ENCODE peak calls at places on chromosomes 1 and 21, in seven cellular contexts. C is tibial nerve; F is breast epithelium; Y is MM.1S; G is esophagus squamous epithelium; A is CD8-positive, alpha-beta memory T cell; N is NT2/D1. Z is an unnamed sample.

GRCh38 chr1:70331962-70332361 is 22.6 kb downstream of the ANKRD13C start:
- DNase-seq in N (no peak), F (no peak), G (no peak), A (no peak), Y (no peak), C (no peak), Z (no peak)

GRCh38 chr1:184329962-184330868 is 56.6 kb upstream of the C1orf21 start:
- DNase-seq in A (no peak), Y (no peak), F (no peak), C (peak; percentile 14), G (no peak), N (no peak), Z (no peak)

GRCh38 chr21:29279531-29279930 is 19.2 kb upstream of the BACH1 start:
- DNase-seq in G (no peak), A (no peak), F (no peak), Y (no peak), C (no peak), N (no peak), Z (no peak)

GRCh38 chr1:109640285-109640865 is 15.5 kb upstream of the GSTM4 start:
- DNase-seq in F (peak; percentile 90), A (peak; percentile 77), G (no peak), C (peak; percentile 97), N (peak; percentile 76), Y (peak; percentile 60), Z (peak; percentile 86)

GRCh38 chr1:6899141-6899540 is 113.9 kb downstream of the CAMTA1 start:
- DNase-seq in C (no peak), G (no peak), N (no peak), F (no peak), A (no peak), Y (no peak), Z (no peak)

GRCh38 chr1:163410073-163410522 is 88.3 kb downstream of the NUF2 start:
- DNase-seq in N (peak; percentile 90), Y (peak; percentile 78), F (no peak), G (no peak), A (peak; percentile 7), C (peak; percentile 31), Z (peak; percentile 67)

GRCh38 chr21:45454081-45454923 is 49.3 kb downstream of the COL18A1 start:
- DNase-seq in N (no peak), G (no peak), A (no peak), Y (no peak), C (no peak), F (no peak), Z (no peak)

GRCh38 chr1:96487404-96487803 is 234.2 kb upstream of the PTBP2 start:
- DNase-seq in A (no peak), G (no peak), N (no peak), F (no peak), C (no peak), Y (no peak), Z (no peak)

GRCh38 chr1:53183277-53183990 is 13.2 kb upstream of the CPT2 start:
- DNase-seq in C (peak; percentile 37), G (no peak), N (no peak), Y (no peak), F (no peak), A (no peak), Z (no peak)

GRCh38 chr1:206768472-206769330 is 1.9 kb upstream of the IL19 start:
- DNase-seq in C (no peak), Y (no peak), N (no peak), A (no peak), G (no peak), F (no peak), Z (no peak)
- H3K27me3 ChIP-seq in C (peaks cover under 1% of the 10 kb centered on the region), Y (no peaks in the 10 kb centered on the region), N (peaks cover 1% of the 10 kb centered on the region), A (no peaks in the 10 kb centered on the region), G (no peaks in the 10 kb centered on the region), F (no peaks in the 10 kb centered on the region), Z (no peaks in the 10 kb centered on the region)

GRCh38 chr21:14453964-14454641 is 71.2 kb upstream of the HSPA13 start:
- DNase-seq in G (no peak), F (no peak), C (no peak), N (no peak), Y (no peak), A (no peak), Z (no peak)

GRCh38 chr21:14454642-14455009 is 71.7 kb upstream of the HSPA13 start:
- DNase-seq in A (no peak), N (no peak), Y (peak; percentile 46), F (no peak), G (no peak), C (no peak), Z (no peak)

GRCh38 chr21:14452031-14452778 is 69.3 kb upstream of the HSPA13 start:
- DNase-seq in C (no peak), A (no peak), N (no peak), F (no peak), Y (no peak), G (no peak), Z (no peak)

GRCh38 chr21:14452842-14453241 is 69.9 kb upstream of the HSPA13 start:
- DNase-seq in C (no peak), A (no peak), G (no peak), N (no peak), F (no peak), Y (no peak), Z (no peak)

GRCh38 chr21:14453339-14453738 is 70.4 kb upstream of the HSPA13 start:
- DNase-seq in C (no peak), Y (peak; percentile 85), G (no peak), F (no peak), N (no peak), A (no peak), Z (no peak)
- H3K4me3 ChIP-seq in C (no peak overlapping the region), Y (no peak overlapping the region), G (no peak overlapping the region), F (no peak overlapping the region), N (no peak overlapping the region), A (no peak overlapping the region), Z (no peak overlapping the region)

DNA sequence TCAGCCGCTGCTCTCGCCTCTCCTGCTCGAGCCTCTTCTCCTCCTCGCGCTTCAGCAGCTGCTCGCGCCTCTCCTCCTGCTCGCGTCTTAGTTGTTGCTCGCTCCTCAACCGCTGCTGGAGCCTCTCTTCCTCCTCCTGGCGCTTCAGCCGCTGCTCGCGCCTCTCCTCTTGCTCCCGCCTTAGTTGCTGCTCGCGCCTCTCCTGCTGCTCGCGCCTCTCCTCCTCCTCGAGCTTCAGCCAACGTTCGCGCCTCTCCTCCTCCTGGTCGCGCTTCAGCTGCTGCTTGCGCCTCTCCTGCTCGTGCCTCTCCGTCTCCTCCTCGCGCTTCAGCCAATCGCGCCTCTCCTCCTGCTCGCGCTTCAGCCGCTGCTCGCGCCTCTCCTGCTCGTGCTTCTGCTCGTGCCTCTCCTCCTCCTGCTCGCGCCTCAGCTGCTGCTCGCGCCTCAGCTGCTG is 3.7 kb downstream of the TCHH start:
- DNase-seq in G (no peak), A (no peak), F (no peak), N (peak; percentile 63), C (no peak), Y (peak; percentile 79), Z (peak; percentile 68)
- H3K27me3 ChIP-seq in G (peaks cover 48% of the 10 kb centered on the region), A (peaks cover 58% of the 10 kb centered on the region), F (peaks cover 96% of the 10 kb centered on the region), N (peaks cover 91% of the 10 kb centered on the region), C (peaks cover 87% of the 10 kb centered on the region), Y (peaks cover 37% of the 10 kb centered on the region), Z (peaks cover 74% of the 10 kb centered on the region)

GRCh38 chr1:51329443-51330325 is 678 bp downstream of the TTC39A start:
- DNase-seq in Y (no peak), A (no peak), C (no peak), G (no peak), N (no peak), F (peak; percentile 87), Z (no peak)
- H3K4me3 ChIP-seq in Y (no peak overlapping the region), A (no peak overlapping the region), C (no peak overlapping the region), G (peak overlapping the region; percentile 58), N (peak overlapping the region; percentile 32), F (peak overlapping the region; percentile 58), Z (peak overlapping the region; percentile 41)

Z was measured in H7.